ENCODE peak calls at places on chromosomes 2 and 18, in four cellular contexts. I is H1, P is GM12878, L is HepG2. T is an unnamed sample.

GRCh38 chr2:173290046-173290445 is 64.6 kb upstream of the CDCA7 start:
- DNase-seq in I (no peak), P (no peak), L (no peak), T (no peak)

GRCh38 chr18:73975266-73975665 is 172.4 kb downstream of the FBXO15 start:
- DNase-seq in I (no peak), P (no peak), L (no peak), T (no peak)

GRCh38 chr2:7094113-7094760 is 177.0 kb downstream of the RNF144A start:
- DNase-seq in I (no peak), P (no peak), L (no peak), T (no peak)

GRCh38 chr2:201774546-201774945 is 6.2 kb downstream of the ALS2 start:
- DNase-seq in I (no peak), P (no peak), L (no peak), T (no peak)

GRCh38 chr18:48356909-48357631 is 52.1 kb downstream of the ZBTB7C start:
- DNase-seq in I (no peak), P (no peak), L (no peak), T (no peak)

GRCh38 chr2:40353236-40353635 is 98.7 kb downstream of the SLC8A1 start:
- DNase-seq in I (no peak), P (no peak), L (no peak), T (no peak)

GRCh38 chr2:241842620-241843211 is 16.0 kb downstream of the PDCD1 start:
- DNase-seq in I (no peak), P (no peak), L (no peak), T (no peak)

GRCh38 chr2:226797289-226797988 is 2.2 kb downstream of the IRS1 start:
- DNase-seq in I (no peak), P (no peak), L (no peak), T (no peak)

GRCh38 chr2:220318508-220318907 is 691.1 kb downstream of the SLC4A3 start:
- DNase-seq in I (no peak), P (no peak), L (no peak), T (no peak)

GRCh38 chr2:17518212-17519154 is at the start of gene RAD51AP2:
- DNase-seq in I (no peak), P (peak; percentile 40), L (peak; percentile 60), T (peak; percentile 91)

GRCh38 chr2:221322741-221323140 is 249.4 kb downstream of the EPHA4 start:
- DNase-seq in I (no peak), P (no peak), L (no peak), T (no peak)

GRCh38 chr2:239275871-239276812 is 124.7 kb downstream of the HDAC4 start:
- DNase-seq in I (no peak), P (no peak), L (no peak), T (no peak)

GRCh38 chr2:136319227-136319626 is 201.3 kb upstream of the CXCR4 start:
- DNase-seq in I (no peak), P (no peak), L (no peak), T (no peak)

GRCh38 chr2:191869178-191869577 is 22.3 kb upstream of the CAVIN2 start:
- DNase-seq in I (peak; percentile 75), P (peak; percentile 7), L (peak; percentile 67), T (peak; percentile 79)

GRCh38 chr2:695111-695510 is 17.9 kb upstream of the TMEM18 start:
- DNase-seq in I (no peak), P (no peak), L (no peak), T (no peak)

GRCh38 chr2:193276069-193276468 is 1081.3 kb upstream of the TMEFF2 start:
- DNase-seq in I (no peak), P (no peak), L (no peak), T (peak; percentile 34)

GRCh38 chr2:81648370-81648769 is 1343.8 kb upstream of the LRRTM1 start:
- DNase-seq in I (no peak), P (no peak), L (no peak), T (no peak)

DNA sequence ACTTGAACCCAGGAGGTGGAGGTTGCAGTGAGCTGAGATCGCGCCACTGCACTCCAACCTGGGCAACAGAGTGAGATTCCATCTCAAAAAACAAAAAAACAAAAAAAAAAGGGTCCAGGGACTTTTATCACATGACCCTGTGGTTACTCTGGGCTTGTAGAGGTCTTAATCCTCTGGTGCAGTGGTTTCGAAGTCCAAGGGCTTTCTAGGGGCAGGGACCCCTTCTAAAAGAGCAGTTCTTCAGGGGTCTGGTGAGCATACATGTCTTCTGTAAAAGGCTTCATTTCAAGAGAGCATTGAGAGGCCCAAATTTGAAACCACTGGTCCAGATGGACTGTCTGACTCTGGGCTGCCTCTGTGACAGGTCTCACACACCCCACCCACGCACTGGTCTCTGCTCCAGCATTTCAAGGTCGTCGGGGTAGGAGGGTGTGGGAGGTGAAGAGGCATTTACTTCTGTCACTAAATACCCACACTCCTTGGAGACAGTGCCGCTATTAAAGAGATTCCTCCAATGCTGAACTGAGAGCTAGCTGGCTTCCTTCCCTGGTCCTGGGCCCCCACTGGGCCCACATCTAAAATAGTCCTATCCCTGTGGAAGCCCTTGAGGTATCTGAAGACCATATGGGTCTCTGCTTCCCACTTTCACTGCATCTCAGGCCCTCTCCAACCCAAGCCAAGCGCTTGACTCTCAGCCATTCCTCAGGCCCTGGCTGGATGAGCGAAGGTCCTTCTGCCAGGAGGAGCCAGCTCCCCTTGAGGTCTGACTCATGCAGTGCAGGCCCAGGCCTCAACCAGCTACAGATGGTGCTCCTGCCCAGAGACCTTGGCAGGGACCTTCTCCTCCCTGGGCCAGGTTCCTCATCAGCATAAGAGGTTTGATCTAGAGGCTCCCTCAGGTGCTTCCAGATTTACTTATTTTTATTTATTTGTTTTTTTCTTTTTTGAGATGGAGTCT is 44.8 kb downstream of the PAX8 start:
- DNase-seq in I (no peak), P (no peak), L (peak; percentile 32), T (peak; percentile 73)
- TF ChIP-seq BRCA1 in I (no peak), P (no peak), L (no peak), T (no peak)

GRCh38 chr2:176390276-176390675 is 121.0 kb downstream of the MTX2 start:
- DNase-seq in I (no peak), P (no peak), L (no peak), T (no peak)
- TF ChIP-seq BRCA1 in I (no peak), P (no peak), L (no peak), T (no peak)

DNA sequence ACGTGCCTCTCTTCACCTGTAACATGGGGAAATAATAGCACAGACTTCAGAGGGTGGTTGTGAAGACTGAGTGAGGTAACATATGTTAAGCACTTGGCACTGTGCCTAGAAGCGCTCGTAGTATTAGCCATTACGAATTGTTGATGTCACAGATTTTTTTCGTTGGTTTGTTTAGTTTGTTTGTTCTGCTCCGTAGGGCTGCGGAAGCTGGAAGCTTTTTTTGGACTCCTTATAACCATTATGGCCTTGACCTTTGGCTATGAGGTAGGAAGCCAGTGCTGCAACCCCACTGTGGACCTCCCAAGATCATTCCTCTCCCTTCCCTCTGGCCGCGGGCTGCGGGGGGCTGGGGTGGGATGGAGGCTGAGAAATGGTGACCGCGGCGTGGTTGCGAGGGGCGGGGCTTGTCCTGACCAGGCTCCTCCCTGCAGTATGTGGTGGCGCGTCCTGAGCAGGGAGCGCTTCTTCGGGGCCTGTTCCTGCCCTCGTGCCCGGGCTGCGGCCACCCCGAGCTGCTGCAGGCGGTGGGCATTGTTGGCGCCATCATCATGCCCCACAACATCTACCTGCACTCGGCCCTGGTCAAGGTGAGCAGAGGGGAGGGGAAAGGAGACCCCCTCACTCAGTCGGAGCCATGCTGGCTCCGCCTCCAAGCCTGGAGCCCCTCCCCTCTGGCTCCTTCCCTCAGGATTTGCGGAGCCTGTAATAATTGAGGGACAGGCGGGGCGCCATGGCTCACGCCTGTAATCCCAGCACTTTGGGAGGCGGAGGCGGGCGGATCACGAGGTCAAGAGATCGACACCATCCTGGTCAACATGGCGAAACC is 5.5 kb downstream of the SLC11A1 start:
- DNase-seq in I (no peak), P (no peak), L (peak; percentile 86), T (no peak)
- TF ChIP-seq BRCA1 in I (no peak), P (no peak), L (no peak), T (no peak)

DNA sequence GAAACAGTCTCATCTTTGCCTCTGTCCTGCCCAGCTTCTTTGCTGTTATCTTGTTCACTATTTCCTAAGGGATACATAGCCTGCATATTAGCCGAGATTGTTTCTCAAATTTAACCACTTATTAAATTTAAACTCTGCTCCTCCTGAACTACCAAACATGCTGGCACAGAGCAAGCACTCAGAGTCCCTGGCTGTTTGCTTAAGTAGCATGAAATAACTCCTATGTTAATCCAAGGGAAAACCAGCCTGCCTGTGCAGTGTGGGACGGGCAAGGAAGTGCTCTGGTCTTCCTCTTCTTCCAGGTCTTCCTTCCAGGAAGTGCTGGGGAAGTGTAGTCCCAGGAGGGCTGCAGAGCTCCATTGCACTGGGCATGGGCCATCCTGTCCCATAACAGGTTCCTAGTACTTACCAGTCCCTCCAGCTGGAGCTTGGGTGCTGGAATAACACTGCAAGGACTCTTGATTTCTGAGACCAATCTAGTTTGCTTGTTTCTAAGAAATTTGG is 95.9 kb upstream of the IL1R2 start:
- DNase-seq in I (no peak), P (no peak), L (no peak), T (no peak)
- TF ChIP-seq BRCA1 in I (no peak), P (no peak), L (no peak), T (no peak)